ENCODE peak calls at places on chromosomes 7 and 10, in nine cellular contexts. J is substantia nigra, V is HFF-Myc, M is WTC11, F is COR-L47, I is HTR-8/SVneo, E is NCI-H510A treated with DMSO at 0.1 percent for 48 hours, U is sciatic nerve, H is brain microvascular endothelial cell. T is an unnamed sample.

GRCh38 chr7:107045980-107046379 is 1.5 kb downstream of the PRKAR2B start:
- DNase-seq in J (no peak), H (no peak), F (no peak), E (no peak), M (no peak), V (no peak), I (no peak), U (no peak), T (no peak)

GRCh38 chr10:74084955-74085354 is 65.7 kb downstream of the AP3M1 start:
- DNase-seq in I (no peak), F (no peak), E (no peak), J (no peak), V (no peak), M (no peak), H (no peak), U (no peak), T (no peak)

GRCh38 chr7:116249969-116250553 is 39.7 kb downstream of the TES start:
- DNase-seq in H (peak), E (no peak), F (peak), M (peak), J (no peak), I (peak), V (no peak), U (no peak), T (no peak)

GRCh38 chr7:47100815-47101435 is 481.0 kb downstream of the TNS3 start:
- DNase-seq in J (no peak), I (peak), U (no peak), M (peak), E (no peak), V (no peak), H (peak), F (peak), T (no peak)

GRCh38 chr10:89163265-89163995 is 43.7 kb downstream of the CH25H start:
- DNase-seq in V (no peak), M (no peak), I (no peak), H (no peak), E (no peak), F (no peak), J (no peak), U (no peak), T (no peak)

GRCh38 chr10:14564268-14564744 is 210.4 kb downstream of the FAM107B start:
- DNase-seq in V (no peak), E (no peak), J (no peak), I (no peak), M (no peak), U (no peak), F (no peak), H (no peak), T (no peak)

GRCh38 chr7:122515404-122515803 is 183.5 kb downstream of the RNF133 start:
- DNase-seq in M (no peak), V (no peak), J (no peak), E (peak), U (no peak), F (no peak), I (no peak), H (no peak), T (no peak)

GRCh38 chr7:75696263-75697037 is 42.3 kb downstream of the HIP1 start:
- DNase-seq in I (no peak), V (no peak), E (peak), F (no peak), M (no peak), U (peak), J (no peak), H (no peak), T (no peak)

GRCh38 chr10:112906945-112907344 is 43.1 kb upstream of the TCF7L2 start:
- DNase-seq in M (no peak), E (no peak), U (no peak), V (no peak), I (no peak), F (no peak), H (no peak), J (no peak), T (no peak)

GRCh38 chr10:98956576-98957260 is 278.9 kb downstream of the HPSE2 start:
- DNase-seq in H (peak), J (no peak), V (no peak), I (no peak), E (no peak), M (no peak), U (no peak), F (no peak), T (no peak)

GRCh38 chr7:13420711-13421110 is 568.8 kb downstream of the ETV1 start:
- DNase-seq in F (no peak), M (no peak), E (no peak), H (no peak), V (no peak), U (no peak), I (no peak), J (no peak), T (no peak)

GRCh38 chr7:106858618-106859532 is 6.2 kb upstream of the PIK3CG start:
- DNase-seq in U (peak), V (no peak), M (no peak), J (no peak), I (no peak), H (no peak), F (peak), E (no peak), T (no peak)